ENCODE peak calls at places on chromosomes 6 and 20, in eight cellular contexts. L is hepatocyte; X is mammary epithelial cell; H is CD8-positive, alpha-beta T cell; M is brain microvascular endothelial cell; D is SK-N-SH; C is lower lobe of right lung; A is Peyer's patch. N is an unnamed sample.

GRCh38 chr20:60210779-60211617 is 252.8 kb downstream of the CDH26 start:
- DNase-seq in D (peak), X (peak), L (peak), H (peak), C (peak), M (peak), A (no peak), N (peak)

GRCh38 chr6:31356216-31356945 is 598 bp downstream of the HLA-B start:
- DNase-seq in C (peak), M (no peak), X (peak), A (no peak), D (peak), H (peak), L (peak), N (peak)

GRCh38 chr6:9634776-9635175 is 780.1 kb downstream of the TFAP2A start:
- DNase-seq in A (no peak), H (no peak), L (no peak), M (no peak), D (no peak), C (no peak), X (no peak), N (no peak)

GRCh38 chr6:16773376-16773775 is 12.1 kb upstream of the ATXN1 start:
- DNase-seq in H (no peak), X (no peak), C (no peak), L (no peak), M (no peak), D (no peak), A (no peak), N (no peak)

GRCh38 chr6:107807186-107807585 is 16.9 kb downstream of the SCML4 start:
- DNase-seq in D (no peak), X (no peak), L (no peak), M (no peak), A (no peak), H (no peak), C (no peak), N (no peak)

GRCh38 chr6:148231572-148231971 is 111.1 kb upstream of the SASH1 start:
- DNase-seq in H (no peak), A (no peak), L (no peak), C (no peak), X (peak), M (peak), D (no peak), N (no peak)

GRCh38 chr6:69379518-69379917 is 417.3 kb downstream of the LMBRD1 start:
- DNase-seq in A (no peak), X (no peak), C (no peak), H (no peak), D (no peak), M (no peak), L (no peak), N (no peak)

GRCh38 chr20:22411568-22412450 is 172.6 kb downstream of the FOXA2 start:
- DNase-seq in D (no peak), M (no peak), A (no peak), H (no peak), X (no peak), C (no peak), L (peak), N (no peak)

GRCh38 chr20:40668449-40669228 is 20.4 kb downstream of the MAFB start:
- DNase-seq in D (peak), H (no peak), X (peak), L (peak), A (no peak), M (peak), C (no peak), N (no peak)

GRCh38 chr20:25197173-25197869 is 1.8 kb downstream of the ENTPD6 start:
- DNase-seq in D (no peak), H (peak), X (no peak), A (no peak), M (no peak), L (no peak), C (no peak), N (no peak)

GRCh38 chr6:45710304-45710821 is 305.3 kb downstream of the CLIC5 start:
- DNase-seq in L (peak), X (no peak), H (peak), C (peak), M (no peak), D (no peak), A (peak), N (no peak)

GRCh38 chr20:47907031-47907670 is 121.9 kb upstream of the SULF2 start:
- DNase-seq in H (no peak), X (no peak), D (no peak), C (no peak), L (no peak), A (no peak), M (no peak), N (no peak)

GRCh38 chr20:6632187-6632586 is 135.3 kb upstream of the BMP2 start:
- DNase-seq in C (no peak), H (no peak), D (peak), M (peak), A (no peak), L (peak), X (peak), N (no peak)

GRCh38 chr6:155678361-155678760 is 222.7 kb upstream of the NOX3 start:
- DNase-seq in C (no peak), A (no peak), L (no peak), D (no peak), M (no peak), X (no peak), H (no peak), N (no peak)

GRCh38 chr20:44399446-44399845 is 43.9 kb downstream of the HNF4A start:
- DNase-seq in A (no peak), L (no peak), H (no peak), M (no peak), C (no peak), X (no peak), D (no peak), N (no peak)

GRCh38 chr20:36501367-36502006 is 39.8 kb upstream of the MYL9 start:
- DNase-seq in L (no peak), H (no peak), A (no peak), C (no peak), M (no peak), X (no peak), D (no peak), N (no peak)

GRCh38 chr6:44739163-44739562 is 351.7 kb downstream of the CDC5L start:
- DNase-seq in M (peak), H (no peak), A (no peak), C (no peak), X (no peak), D (no peak), L (no peak), N (no peak)

GRCh38 chr6:32082951-32083350 is 26.2 kb downstream of the TNXB start:
- DNase-seq in H (no peak), D (no peak), A (no peak), C (no peak), X (peak), L (no peak), M (peak), N (no peak)

GRCh38 chr6:73694711-73695411 is 1.1 kb upstream of the CD109 start:
- DNase-seq in C (no peak), D (no peak), M (no peak), A (no peak), H (no peak), X (peak), L (no peak), N (no peak)

GRCh38 chr6:7545509-7546369 is 4.3 kb downstream of the DSP start:
- DNase-seq in L (peak), H (no peak), D (no peak), C (no peak), A (no peak), M (peak), X (peak), N (no peak)

GRCh38 chr6:111038534-111039252 is 48.6 kb upstream of the SLC16A10 start:
- DNase-seq in L (no peak), C (no peak), M (no peak), H (no peak), D (no peak), X (no peak), A (no peak), N (no peak)

GRCh38 chr6:150334790-150335783 is 33.7 kb upstream of the IYD start:
- DNase-seq in M (peak), X (peak), H (no peak), D (peak), C (no peak), L (peak), A (peak), N (peak)

GRCh38 chr20:42836339-42836738 is 353.4 kb downstream of the PTPRT start:
- DNase-seq in L (peak), A (no peak), C (peak), D (no peak), M (no peak), H (no peak), X (no peak), N (no peak)

GRCh38 chr6:2877057-2877882 is 25.8 kb downstream of the SERPINB9 start:
- DNase-seq in A (no peak), L (peak), X (peak), M (peak), D (no peak), H (no peak), C (no peak), N (peak)
- H3K4me3 ChIP-seq in A (no peak), L (no peak), X (no peak), M (peak), D (no peak), H (no peak), C (peak), N (no peak)

DNA sequence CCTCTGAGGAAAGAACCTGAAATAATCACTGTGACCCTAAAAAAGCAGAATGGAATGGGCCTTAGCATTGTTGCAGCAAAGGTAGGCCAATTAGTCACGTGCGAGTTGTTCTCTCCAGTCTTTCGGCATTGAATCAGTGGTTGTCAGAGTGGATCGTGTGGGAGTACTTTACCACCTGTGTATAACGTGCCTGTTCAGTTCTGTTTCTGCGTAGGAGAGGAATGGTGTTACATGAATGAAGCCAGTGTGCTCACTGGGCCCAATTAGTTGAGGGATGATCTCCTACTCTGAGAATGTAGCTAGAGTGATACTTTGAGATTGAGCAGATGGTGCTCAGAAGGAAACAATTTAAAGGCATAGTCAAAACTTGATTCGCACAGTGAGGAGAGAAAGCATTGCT is 72.5 kb upstream of the KIF25 start:
- DNase-seq in H (no peak), M (no peak), D (no peak), L (no peak), C (no peak), X (peak), A (no peak), N (no peak)
- H3K27ac ChIP-seq in H (no peak), M (no peak), D (no peak), L (no peak), C (no peak), X (peak), A (no peak), N (no peak)

DNA sequence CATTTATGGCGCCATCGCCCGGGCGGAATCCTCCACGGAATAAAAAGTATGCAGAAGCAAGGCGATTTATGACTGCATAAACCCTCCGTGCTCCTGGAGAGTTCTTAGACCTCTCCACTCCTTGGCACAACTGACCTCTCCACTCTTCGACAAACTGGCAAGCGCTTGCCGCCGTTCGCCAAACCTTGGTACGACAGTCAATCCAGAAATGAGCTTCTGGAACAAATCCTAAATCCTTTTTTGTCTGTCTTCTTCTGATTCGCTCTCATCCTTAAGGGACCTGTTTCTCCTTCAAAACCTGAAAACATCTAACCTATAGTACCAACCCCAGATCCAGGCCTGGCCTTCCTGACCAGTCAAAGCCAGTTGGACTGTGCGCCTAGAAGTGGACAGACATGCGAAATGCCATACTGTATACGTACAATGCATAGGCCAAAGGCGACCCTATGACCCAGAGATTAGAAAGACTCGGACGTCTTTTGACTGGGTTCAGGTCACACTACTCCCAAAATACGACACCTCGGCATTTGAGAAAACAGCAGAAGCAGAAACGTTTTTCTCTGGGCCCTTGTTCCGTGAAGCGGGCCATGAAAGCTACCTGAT is 59.4 kb downstream of the TRIM27 start:
- DNase-seq in H (peak), D (no peak), C (no peak), M (peak), A (no peak), X (no peak), L (no peak), N (no peak)
- TF ChIP-seq CTCF in H (no peak), D (peak), C (no peak), M (peak), A (no peak), X (no peak), L (peak), N (peak)

DNA sequence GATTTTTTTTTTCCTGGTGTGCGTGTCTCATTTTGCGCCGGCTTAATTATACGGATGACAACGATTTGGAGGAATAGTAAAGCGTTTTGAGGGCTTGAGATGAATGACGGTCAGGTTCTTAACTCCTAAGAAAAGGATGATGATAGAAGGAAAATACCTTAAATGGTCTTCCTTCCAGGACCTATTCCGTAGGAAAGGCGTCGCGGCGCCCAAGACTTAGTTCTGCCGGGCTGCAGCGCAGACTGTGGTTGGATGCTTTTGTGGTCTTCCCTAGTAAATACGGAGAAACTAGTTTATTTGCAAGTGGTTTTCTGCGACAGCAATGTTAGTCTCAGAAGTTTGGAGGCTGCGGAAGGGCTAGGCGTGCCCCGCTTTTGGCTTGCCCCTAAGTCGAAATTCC is 8.4 kb downstream of the GNAS-AS1 start:
- DNase-seq in M (no peak), L (no peak), A (no peak), D (no peak), H (no peak), X (no peak), C (no peak), N (no peak)
- H3K4me3 ChIP-seq in M (no peak), L (no peak), A (no peak), D (no peak), H (no peak), X (no peak), C (no peak), N (no peak)

DNA sequence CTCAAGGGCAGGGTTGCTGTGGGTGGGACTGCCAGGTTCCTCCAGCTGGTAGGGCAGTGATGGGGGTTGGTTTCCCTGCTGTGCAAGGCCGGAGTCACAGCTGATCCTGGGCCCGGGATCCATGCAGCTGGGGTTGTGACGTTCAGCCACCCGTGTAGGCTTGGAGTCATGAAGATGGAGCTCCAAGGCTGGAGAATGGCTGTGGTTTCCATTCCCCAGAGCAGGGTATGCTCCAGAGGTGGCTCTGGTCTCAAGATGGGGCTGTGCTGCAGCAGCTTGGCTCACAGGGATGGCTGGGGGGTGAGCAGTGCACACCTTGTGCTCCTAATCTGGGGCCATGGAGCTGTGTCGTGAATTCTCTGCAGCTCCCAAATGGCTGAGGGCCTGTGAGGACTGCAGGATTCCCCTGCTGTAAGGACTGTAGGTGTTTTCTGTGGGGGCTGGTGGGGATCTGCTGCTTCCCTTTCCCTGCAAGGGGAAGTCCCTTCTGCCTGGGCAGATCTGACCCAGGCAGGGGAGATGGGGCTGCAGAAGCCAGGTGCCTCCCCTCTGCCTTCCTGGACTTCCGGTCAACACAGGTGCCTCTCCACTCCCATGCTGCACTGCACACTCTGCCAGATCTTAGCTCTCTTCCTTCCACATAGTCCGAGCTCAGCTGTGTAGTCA is 15.9 kb downstream of the KIF25 start:
- DNase-seq in D (no peak), L (no peak), A (no peak), C (peak), X (no peak), H (no peak), M (no peak), N (no peak)
- H3K27ac ChIP-seq in D (no peak), L (no peak), A (no peak), C (no peak), X (no peak), H (no peak), M (no peak), N (no peak)

GRCh38 chr6:3887150-3887700 is 38.1 kb downstream of the FAM50B start:
- DNase-seq in D (no peak), L (no peak), A (no peak), X (no peak), H (no peak), M (peak), C (no peak), N (no peak)
- TF ChIP-seq CTCF in D (peak), L (peak), A (peak), X (peak), H (no peak), M (peak), C (peak), N (peak)

GRCh38 chr20:63223121-63223825 is 7.3 kb upstream of the YTHDF1 start:
- DNase-seq in D (peak), X (no peak), H (peak), C (peak), A (peak), L (peak), M (no peak), N (peak)

GRCh38 chr20:63224272-63225081 is 8.5 kb upstream of the YTHDF1 start:
- DNase-seq in M (peak), A (no peak), C (peak), D (peak), H (no peak), L (peak), X (peak), N (peak)

GRCh38 chr20:63220696-63221399 is 4.9 kb upstream of the YTHDF1 start:
- DNase-seq in D (no peak), A (no peak), L (no peak), X (no peak), M (no peak), H (no peak), C (peak), N (no peak)

GRCh38 chr20:63223826-63224207 is 7.9 kb upstream of the YTHDF1 start:
- DNase-seq in X (no peak), A (no peak), H (no peak), D (no peak), L (no peak), C (no peak), M (no peak), N (no peak)

GRCh38 chr20:63222541-63222940 is 6.6 kb upstream of the YTHDF1 start:
- DNase-seq in A (no peak), D (no peak), M (no peak), H (no peak), C (no peak), L (no peak), X (no peak), N (no peak)
- H3K4me3 ChIP-seq in A (no peak), D (no peak), M (no peak), H (no peak), C (no peak), L (no peak), X (no peak), N (no peak)

GRCh38 chr20:38979842-38980241 is 17.7 kb downstream of the DHX35 start:
- DNase-seq in H (no peak), X (no peak), L (no peak), D (no peak), C (no peak), M (no peak), A (no peak), N (no peak)

GRCh38 chr20:38973546-38974120 is 11.5 kb downstream of the DHX35 start:
- DNase-seq in M (peak), H (no peak), X (peak), L (no peak), A (no peak), C (no peak), D (no peak), N (no peak)

GRCh38 chr20:38979434-38979833 is 17.3 kb downstream of the DHX35 start:
- DNase-seq in H (no peak), C (no peak), X (no peak), D (no peak), L (no peak), M (no peak), A (no peak), N (no peak)

GRCh38 chr20:38973107-38973506 is 11.0 kb downstream of the DHX35 start:
- DNase-seq in X (no peak), C (no peak), A (no peak), L (no peak), H (no peak), M (no peak), D (no peak), N (no peak)

GRCh38 chr20:38975539-38976120 is 13.5 kb downstream of the DHX35 start:
- DNase-seq in A (no peak), C (no peak), H (no peak), D (no peak), M (no peak), X (peak), L (no peak), N (no peak)
- H3K27ac ChIP-seq in A (no peak), C (no peak), H (no peak), D (no peak), M (no peak), X (no peak), L (no peak), N (no peak)

GRCh38 chr6:168451805-168452204 is 10.8 kb downstream of the SMOC2 start:
- DNase-seq in M (no peak), X (no peak), H (no peak), A (no peak), L (no peak), D (peak), C (no peak), N (no peak)
- TF ChIP-seq CTCF in M (no peak), X (no peak), H (no peak), A (no peak), L (peak), D (no peak), C (peak), N (peak)

N was measured in WERI-Rb-1.